ENCODE peak calls at places on chromosome 1, in seven cellular contexts. N, Y, A, L, P, M and S are unnamed samples.
A peak's percentile ranks its signal among the peaks of the same experiment; 100 is the strongest.

GRCh38 chr1:70195342-70195741 is 10.0 kb downstream of the LRRC40 start:
- DNase-seq in N (no peak), Y (no peak), A (no peak), L (no peak), P (no peak), M (no peak), S (no peak)

GRCh38 chr1:3003941-3004270 is 17.4 kb upstream of the ACTRT2 start:
- DNase-seq in N (no peak), Y (no peak), A (no peak), L (no peak), P (no peak), M (no peak), S (no peak)

GRCh38 chr1:208525417-208525816 is 281.2 kb upstream of the PLXNA2 start:
- DNase-seq in N (no peak), Y (no peak), A (peak; percentile 1), L (no peak), P (no peak), M (no peak), S (no peak)

GRCh38 chr1:241639040-241639652 is 1.0 kb downstream of the CHML start:
- DNase-seq in N (no peak), Y (no peak), A (no peak), L (no peak), P (no peak), M (no peak), S (no peak)

GRCh38 chr1:204398197-204399125 is 13.2 kb downstream of the PPP1R15B start:
- DNase-seq in N (peak; percentile 82), Y (peak; percentile 87), A (peak; percentile 82), L (no peak), P (peak; percentile 94), M (peak; percentile 82), S (peak; percentile 90)

GRCh38 chr1:222815367-222815765 is 527 bp downstream of the DISP1 start:
- DNase-seq in N (no peak), Y (peak; percentile 20), A (no peak), L (no peak), P (no peak), M (peak; percentile 69), S (no peak)

GRCh38 chr1:98256700-98257099 is 335.9 kb upstream of the DPYD start:
- DNase-seq in N (no peak), Y (no peak), A (no peak), L (no peak), P (no peak), M (no peak), S (no peak)

GRCh38 chr1:30700528-30701265 is 22.7 kb downstream of the MATN1 start:
- DNase-seq in N (no peak), Y (peak; percentile 35), A (no peak), L (no peak), P (no peak), M (no peak), S (no peak)

GRCh38 chr1:28280501-28280900 is 21.2 kb downstream of the SESN2 start:
- DNase-seq in N (no peak), Y (no peak), A (no peak), L (no peak), P (no peak), M (no peak), S (no peak)

GRCh38 chr1:49136738-49137251 is 360.1 kb upstream of the BEND5 start:
- DNase-seq in N (no peak), Y (no peak), A (no peak), L (no peak), P (no peak), M (no peak), S (no peak)

GRCh38 chr1:197099444-197099843 is 32.4 kb upstream of the F13B start:
- DNase-seq in N (no peak), Y (no peak), A (no peak), L (no peak), P (no peak), M (no peak), S (no peak)

GRCh38 chr1:36884029-36884701 is 150.2 kb downstream of the GRIK3 start:
- DNase-seq in N (no peak), Y (no peak), A (no peak), L (peak; percentile 28), P (no peak), M (no peak), S (no peak)

GRCh38 chr1:11455925-11456580 is 22.9 kb upstream of the DISP3 start:
- DNase-seq in N (no peak), Y (no peak), A (no peak), L (no peak), P (no peak), M (no peak), S (no peak)

GRCh38 chr1:53162621-53163020 is 20.2 kb upstream of the SLC1A7 start:
- DNase-seq in N (no peak), Y (no peak), A (no peak), L (no peak), P (no peak), M (no peak), S (no peak)

GRCh38 chr1:201603613-201604232 is 64.8 kb downstream of the NAV1 start:
- DNase-seq in N (no peak), Y (no peak), A (no peak), L (no peak), P (no peak), M (no peak), S (no peak)
- TF ChIP-seq YY1 in N (no peak), Y (no peak), A (no peak), L (no peak), P (no peak), M (no peak), S (no peak)

DNA sequence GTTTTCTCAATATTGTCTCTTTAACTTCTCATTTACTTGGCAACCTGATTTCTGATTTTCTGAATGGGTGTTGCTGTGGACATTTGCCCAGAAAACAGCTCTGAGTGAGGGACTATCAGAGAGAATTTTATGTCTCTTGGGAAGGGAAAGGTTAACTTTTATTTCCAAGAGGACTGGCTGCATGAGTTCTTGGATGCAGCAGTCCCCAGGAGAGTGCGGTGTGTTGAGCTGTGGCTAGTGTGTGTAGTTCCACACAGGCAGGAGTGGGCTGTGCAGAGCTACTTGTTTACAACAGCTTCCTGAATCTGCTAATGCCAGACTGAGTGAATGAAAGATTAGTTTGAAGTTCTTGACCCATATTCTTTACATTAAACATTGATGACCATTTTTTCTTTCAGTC is 40.9 kb upstream of the APOBEC4 start:
- DNase-seq in N (no peak), Y (no peak), A (no peak), L (no peak), P (no peak), M (no peak), S (no peak)
- H3K4me1 ChIP-seq in N (no peaks in the 10 kb centered on the region), Y (no peaks in the 10 kb centered on the region), A (no peaks in the 10 kb centered on the region), L (peaks cover 11% of the 10 kb centered on the region), P (peaks cover 45% of the 10 kb centered on the region), M (peaks cover 6% of the 10 kb centered on the region), S (no peaks in the 10 kb centered on the region)

DNA sequence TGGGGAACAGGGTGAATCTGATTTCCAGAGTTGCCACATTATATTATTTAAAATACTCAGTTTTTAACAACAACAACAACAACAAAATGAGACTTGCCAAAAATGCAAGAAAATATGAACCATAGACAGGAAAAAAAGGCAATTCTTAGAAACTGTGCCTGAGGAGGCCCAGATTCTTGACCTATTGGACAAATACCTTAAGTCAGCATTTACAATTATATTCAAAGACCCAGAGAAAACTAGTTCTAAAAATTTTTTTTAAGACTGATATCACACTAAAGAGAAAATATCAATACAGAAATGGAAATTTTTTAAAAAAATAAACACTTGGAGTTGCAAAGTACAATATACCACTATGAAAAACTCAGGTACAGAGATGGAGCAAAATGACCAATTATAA is 152.8 kb upstream of the LYPLAL1 start:
- DNase-seq in N (no peak), Y (no peak), A (no peak), L (no peak), P (no peak), M (no peak), S (no peak)
- TF ChIP-seq YY1 in N (no peak), Y (no peak), A (no peak), L (no peak), P (no peak), M (no peak), S (no peak)

GRCh38 chr1:54290443-54291184 is 90.6 kb downstream of the MRPL37 start:
- DNase-seq in N (no peak), Y (no peak), A (no peak), L (no peak), P (peak; percentile 41), M (no peak), S (no peak)
- H3K4me1 ChIP-seq in N (peaks cover 5% of the 10 kb centered on the region), Y (peaks cover 42% of the 10 kb centered on the region), A (peaks cover 35% of the 10 kb centered on the region), L (peaks cover 8% of the 10 kb centered on the region), P (peaks cover 40% of the 10 kb centered on the region), M (peaks cover 81% of the 10 kb centered on the region), S (peaks cover 53% of the 10 kb centered on the region)